ENCODE peak calls at places on chromosomes 16 and 17, in eight cellular contexts. One of them, this sample, is unnamed. For H3K36me3, the result is how much of the 10 kb centered on the place peaks cover.

GRCh38 chr17:27323538-27324212 is 29.8 kb downstream of the WSB1 start:
- DNase-seq in neural progenitor cell: no peak
- DNase-seq in mammary epithelial cell: peak
- DNase-seq in K562: peak
- DNase-seq in kidney: peak
- DNase-seq in GM23248: peak
- DNase-seq in MM.1S: no peak
- DNase-seq in mesendoderm: peak
- DNase-seq in this sample: peak

GRCh38 chr16:81837312-81837748 is 58.2 kb downstream of the PLCG2 start:
- DNase-seq in neural progenitor cell: no peak
- DNase-seq in mammary epithelial cell: no peak
- DNase-seq in K562: no peak
- DNase-seq in kidney: no peak
- DNase-seq in GM23248: no peak
- DNase-seq in MM.1S: no peak
- DNase-seq in mesendoderm: no peak
- DNase-seq in this sample: no peak

GRCh38 chr17:45668316-45668715 is 115.8 kb upstream of the CRHR1 start:
- DNase-seq in neural progenitor cell: no peak
- DNase-seq in mammary epithelial cell: no peak
- DNase-seq in K562: no peak
- DNase-seq in kidney: no peak
- DNase-seq in GM23248: no peak
- DNase-seq in MM.1S: no peak
- DNase-seq in mesendoderm: no peak
- DNase-seq in this sample: no peak

GRCh38 chr16:74465851-74466685 is 44.8 kb upstream of the CLEC18B start:
- DNase-seq in neural progenitor cell: no peak
- DNase-seq in mammary epithelial cell: no peak
- DNase-seq in K562: no peak
- DNase-seq in kidney: no peak
- DNase-seq in GM23248: no peak
- DNase-seq in MM.1S: no peak
- DNase-seq in mesendoderm: no peak
- DNase-seq in this sample: no peak

GRCh38 chr17:8126306-8127066 is 2.6 kb upstream of the HES7 start:
- DNase-seq in neural progenitor cell: peak
- DNase-seq in mammary epithelial cell: peak
- DNase-seq in K562: peak
- DNase-seq in kidney: peak
- DNase-seq in GM23248: peak
- DNase-seq in MM.1S: peak
- DNase-seq in mesendoderm: peak
- DNase-seq in this sample: peak

GRCh38 chr17:41870097-41870496 is 4.9 kb upstream of the KLHL11 start:
- DNase-seq in neural progenitor cell: no peak
- DNase-seq in mammary epithelial cell: no peak
- DNase-seq in K562: no peak
- DNase-seq in kidney: no peak
- DNase-seq in GM23248: no peak
- DNase-seq in MM.1S: no peak
- DNase-seq in mesendoderm: no peak
- DNase-seq in this sample: no peak

GRCh38 chr17:12180644-12181261 is 160.1 kb downstream of the MAP2K4 start:
- DNase-seq in neural progenitor cell: peak
- DNase-seq in mammary epithelial cell: peak
- DNase-seq in K562: peak
- DNase-seq in kidney: no peak
- DNase-seq in GM23248: peak
- DNase-seq in MM.1S: peak
- DNase-seq in mesendoderm: peak
- DNase-seq in this sample: peak

GRCh38 chr17:33519692-33520091 is 226.6 kb upstream of the ASIC2 start:
- DNase-seq in neural progenitor cell: no peak
- DNase-seq in mammary epithelial cell: no peak
- DNase-seq in K562: peak
- DNase-seq in kidney: no peak
- DNase-seq in GM23248: no peak
- DNase-seq in MM.1S: no peak
- DNase-seq in mesendoderm: no peak
- DNase-seq in this sample: no peak

GRCh38 chr17:40922239-40922638 is 15.2 kb downstream of the KRT23 start:
- DNase-seq in neural progenitor cell: no peak
- DNase-seq in mammary epithelial cell: peak
- DNase-seq in K562: peak
- DNase-seq in kidney: no peak
- DNase-seq in GM23248: peak
- DNase-seq in MM.1S: no peak
- DNase-seq in mesendoderm: peak
- DNase-seq in this sample: peak

GRCh38 chr17:62681939-62682381 is 54.5 kb downstream of the MRC2 start:
- DNase-seq in neural progenitor cell: no peak
- DNase-seq in mammary epithelial cell: no peak
- DNase-seq in K562: no peak
- DNase-seq in kidney: no peak
- DNase-seq in GM23248: no peak
- DNase-seq in MM.1S: no peak
- DNase-seq in mesendoderm: no peak
- DNase-seq in this sample: no peak

GRCh38 chr16:67841198-67841815 is 813 bp upstream of the THAP11 start:
- DNase-seq in neural progenitor cell: no peak
- DNase-seq in mammary epithelial cell: no peak
- DNase-seq in K562: peak
- DNase-seq in kidney: no peak
- DNase-seq in GM23248: no peak
- DNase-seq in MM.1S: no peak
- DNase-seq in mesendoderm: no peak
- DNase-seq in this sample: no peak

GRCh38 chr17:80024206-80024972 is 11.3 kb downstream of the TBC1D16 start:
- DNase-seq in neural progenitor cell: no peak
- DNase-seq in mammary epithelial cell: peak
- DNase-seq in K562: no peak
- DNase-seq in kidney: no peak
- DNase-seq in GM23248: no peak
- DNase-seq in MM.1S: no peak
- DNase-seq in mesendoderm: peak
- DNase-seq in this sample: no peak

GRCh38 chr17:67239597-67239996 is 5.4 kb downstream of the HELZ start:
- DNase-seq in neural progenitor cell: no peak
- DNase-seq in mammary epithelial cell: no peak
- DNase-seq in K562: peak
- DNase-seq in kidney: no peak
- DNase-seq in GM23248: peak
- DNase-seq in MM.1S: no peak
- DNase-seq in mesendoderm: no peak
- DNase-seq in this sample: peak

GRCh38 chr16:70402916-70403659 is 35.8 kb downstream of the ST3GAL2 start:
- DNase-seq in neural progenitor cell: no peak
- DNase-seq in mammary epithelial cell: peak
- DNase-seq in K562: no peak
- DNase-seq in kidney: no peak
- DNase-seq in GM23248: peak
- DNase-seq in MM.1S: no peak
- DNase-seq in mesendoderm: no peak
- DNase-seq in this sample: peak

GRCh38 chr17:39627717-39628516 is 1.2 kb downstream of the PPP1R1B start:
- DNase-seq in neural progenitor cell: peak
- DNase-seq in mammary epithelial cell: no peak
- DNase-seq in K562: no peak
- DNase-seq in kidney: no peak
- DNase-seq in GM23248: no peak
- DNase-seq in MM.1S: no peak
- DNase-seq in mesendoderm: no peak
- DNase-seq in this sample: no peak

GRCh38 chr17:50794361-50794760 is 27.0 kb upstream of the ANKRD40CL start:
- DNase-seq in neural progenitor cell: no peak
- DNase-seq in mammary epithelial cell: no peak
- DNase-seq in K562: no peak
- DNase-seq in kidney: no peak
- DNase-seq in GM23248: no peak
- DNase-seq in MM.1S: no peak
- DNase-seq in mesendoderm: no peak
- DNase-seq in this sample: no peak

GRCh38 chr16:23232806-23233205 is 50.3 kb downstream of the SCNN1G start:
- DNase-seq in neural progenitor cell: no peak
- DNase-seq in mammary epithelial cell: no peak
- DNase-seq in K562: no peak
- DNase-seq in kidney: no peak
- DNase-seq in GM23248: no peak
- DNase-seq in MM.1S: no peak
- DNase-seq in mesendoderm: no peak
- DNase-seq in this sample: no peak

GRCh38 chr16:72091217-72091616 is 2.2 kb downstream of the TXNL4B start:
- DNase-seq in neural progenitor cell: no peak
- DNase-seq in mammary epithelial cell: no peak
- DNase-seq in K562: no peak
- DNase-seq in kidney: no peak
- DNase-seq in GM23248: no peak
- DNase-seq in MM.1S: no peak
- DNase-seq in mesendoderm: no peak
- DNase-seq in this sample: no peak

GRCh38 chr16:14284930-14285541 is 213.9 kb downstream of the MRTFB start:
- DNase-seq in neural progenitor cell: peak
- DNase-seq in mammary epithelial cell: no peak
- DNase-seq in K562: no peak
- DNase-seq in kidney: peak
- DNase-seq in GM23248: peak
- DNase-seq in MM.1S: peak
- DNase-seq in mesendoderm: peak
- DNase-seq in this sample: no peak

GRCh38 chr16:87420401-87421368 is 28.5 kb downstream of the MAP1LC3B start:
- DNase-seq in neural progenitor cell: no peak
- DNase-seq in mammary epithelial cell: no peak
- DNase-seq in K562: peak
- DNase-seq in kidney: no peak
- DNase-seq in GM23248: no peak
- DNase-seq in MM.1S: no peak
- DNase-seq in mesendoderm: no peak
- DNase-seq in this sample: no peak
- H3K36me3 ChIP-seq in neural progenitor cell: under half
- H3K36me3 ChIP-seq in mammary epithelial cell: under half
- H3K36me3 ChIP-seq in K562: under half
- H3K36me3 ChIP-seq in kidney: half or more
- H3K36me3 ChIP-seq in GM23248: under half
- H3K36me3 ChIP-seq in MM.1S: under half
- H3K36me3 ChIP-seq in mesendoderm: under half
- H3K36me3 ChIP-seq in this sample: half or more

DNA sequence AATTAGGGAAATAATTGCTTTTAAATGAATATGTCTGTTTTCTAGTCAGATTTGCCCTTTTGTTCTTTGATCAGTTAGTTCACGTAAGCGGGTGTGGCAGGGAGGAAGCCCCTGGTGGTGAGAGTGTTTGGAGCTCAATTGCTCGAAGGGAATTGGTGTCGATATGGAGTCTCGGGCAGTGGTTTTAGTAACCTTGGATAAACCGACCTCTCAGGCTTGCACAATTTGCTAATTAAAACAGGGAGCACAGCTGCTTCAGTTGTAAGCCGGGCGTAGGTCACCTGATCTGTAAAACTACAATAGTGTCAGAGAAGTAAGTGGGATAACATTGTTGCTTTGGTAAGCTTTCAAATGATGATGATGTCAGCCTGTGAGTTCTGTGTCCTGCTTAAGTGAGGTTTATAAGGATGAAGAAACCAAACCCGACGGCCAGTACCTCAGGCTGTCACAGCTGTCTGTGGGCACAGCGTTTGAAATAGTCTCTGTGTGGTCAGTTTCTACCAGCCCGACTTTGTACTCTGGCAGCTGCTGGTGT is 2.9 kb downstream of the ZNF750 start:
- DNase-seq in neural progenitor cell: peak
- DNase-seq in mammary epithelial cell: no peak
- DNase-seq in K562: no peak
- DNase-seq in kidney: no peak
- DNase-seq in GM23248: peak
- DNase-seq in MM.1S: no peak
- DNase-seq in mesendoderm: peak
- DNase-seq in this sample: no peak
- H3K9ac ChIP-seq in neural progenitor cell: no peak
- H3K9ac ChIP-seq in mammary epithelial cell: peak
- H3K9ac ChIP-seq in K562: no peak
- H3K9ac ChIP-seq in kidney: no peak
- H3K9ac ChIP-seq in GM23248: no peak
- H3K9ac ChIP-seq in MM.1S: no peak
- H3K9ac ChIP-seq in mesendoderm: no peak
- H3K9ac ChIP-seq in this sample: no peak

DNA sequence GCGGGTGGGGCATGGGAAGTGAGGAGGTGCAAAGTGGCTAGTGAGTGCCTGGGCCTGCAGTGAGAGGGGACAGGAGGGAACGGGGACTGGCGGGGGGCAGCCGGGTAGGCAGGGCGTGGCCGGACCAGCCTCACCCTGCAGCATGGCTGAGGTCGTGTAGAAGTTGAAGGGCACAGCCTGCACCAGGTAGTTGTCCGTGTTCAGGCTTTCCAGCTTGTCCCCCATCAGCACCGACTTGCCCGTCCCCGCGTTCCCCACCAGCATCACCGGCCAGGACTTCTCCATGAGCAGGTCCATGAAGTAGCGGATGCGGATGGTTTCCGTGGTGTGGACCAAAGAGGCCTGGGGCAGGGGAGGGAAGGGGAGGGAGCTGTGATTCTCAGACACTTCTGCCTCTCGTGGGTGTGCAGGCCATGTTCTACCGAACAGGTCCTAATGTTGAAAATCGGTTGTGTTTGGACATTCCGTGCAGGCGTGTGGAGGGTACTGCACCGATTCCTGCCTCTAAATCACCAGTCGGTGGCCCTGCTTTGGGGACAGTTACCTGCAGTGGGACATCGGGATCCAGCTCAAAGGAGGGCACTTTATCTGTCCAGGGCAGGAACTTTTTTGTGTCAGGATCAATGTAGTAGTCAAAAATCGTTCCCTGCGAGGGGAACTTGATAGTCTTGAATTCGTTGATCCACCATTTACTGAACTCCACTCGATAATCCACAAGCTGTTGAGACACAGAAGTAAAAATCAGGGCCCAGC is 91.6 kb downstream of the DNAH17 start:
- DNase-seq in neural progenitor cell: no peak
- DNase-seq in mammary epithelial cell: no peak
- DNase-seq in K562: no peak
- DNase-seq in kidney: no peak
- DNase-seq in GM23248: no peak
- DNase-seq in MM.1S: no peak
- DNase-seq in mesendoderm: peak
- DNase-seq in this sample: no peak
- H3K4me3 ChIP-seq in neural progenitor cell: peak
- H3K4me3 ChIP-seq in mammary epithelial cell: no peak
- H3K4me3 ChIP-seq in K562: no peak
- H3K4me3 ChIP-seq in kidney: no peak
- H3K4me3 ChIP-seq in GM23248: no peak
- H3K4me3 ChIP-seq in MM.1S: no peak
- H3K4me3 ChIP-seq in mesendoderm: peak
- H3K4me3 ChIP-seq in this sample: no peak

DNA sequence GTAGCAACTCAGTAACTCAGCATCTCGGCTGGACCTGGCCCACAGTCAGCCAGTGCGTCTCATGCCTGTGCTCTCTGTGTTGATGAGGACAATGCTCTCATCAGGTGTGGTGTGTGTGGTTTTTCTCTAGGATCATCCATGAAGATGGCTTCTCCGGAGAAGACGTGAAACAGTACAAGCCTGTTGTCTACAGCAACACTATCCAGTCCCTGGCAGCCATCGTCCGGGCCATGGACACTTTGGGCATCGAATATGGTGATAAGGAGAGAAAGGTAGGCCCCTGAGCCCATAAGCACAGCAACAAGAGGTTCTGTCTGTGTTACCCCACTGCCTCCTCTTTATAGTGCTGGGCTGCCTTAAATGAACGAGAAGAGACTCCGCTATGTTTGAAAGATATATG is 84.5 kb downstream of the GNAO1 start:
- DNase-seq in neural progenitor cell: no peak
- DNase-seq in mammary epithelial cell: no peak
- DNase-seq in K562: no peak
- DNase-seq in kidney: no peak
- DNase-seq in GM23248: no peak
- DNase-seq in MM.1S: no peak
- DNase-seq in mesendoderm: no peak
- DNase-seq in this sample: no peak
- H3K36me3 ChIP-seq in neural progenitor cell: under half
- H3K36me3 ChIP-seq in mammary epithelial cell: under half
- H3K36me3 ChIP-seq in K562: under half
- H3K36me3 ChIP-seq in kidney: under half
- H3K36me3 ChIP-seq in GM23248: under half
- H3K36me3 ChIP-seq in MM.1S: under half
- H3K36me3 ChIP-seq in mesendoderm: under half
- H3K36me3 ChIP-seq in this sample: under half

This sample was measured in adipocyte.